ENCODE peak calls at places on chromosomes 16 and 17, in four cellular contexts. L is HCT116, X is lower leg skin, N is breast epithelium. V is an unnamed sample.

GRCh38 chr16:86657972-86658371 is 79.6 kb downstream of the FOXL1 start:
- DNase-seq in L (no peak), X (peak), N (no peak), V (no peak)

GRCh38 chr16:2251281-2252111 is at the start of gene ECI1:
- DNase-seq in L (peak), X (peak), N (peak), V (peak)

GRCh38 chr17:38550661-38551060 is 55.1 kb downstream of the SRCIN1 start:
- DNase-seq in L (no peak), X (no peak), N (peak), V (peak)

GRCh38 chr17:28147026-28147425 is 104.5 kb downstream of the NLK start:
- DNase-seq in L (no peak), X (no peak), N (no peak), V (no peak)

GRCh38 chr17:27282054-27282501 is 11.8 kb upstream of the WSB1 start:
- DNase-seq in L (no peak), X (no peak), N (no peak), V (no peak)

GRCh38 chr16:87806246-87806607 is 40.4 kb upstream of the KLHDC4 start:
- DNase-seq in L (peak), X (no peak), N (no peak), V (no peak)

GRCh38 chr17:32882734-32883133 is 5.8 kb upstream of the MYO1D start:
- DNase-seq in L (no peak), X (no peak), N (no peak), V (no peak)

GRCh38 chr17:1033503-1033902 is 36.6 kb downstream of the TIMM22 start:
- DNase-seq in L (no peak), X (no peak), N (no peak), V (no peak)

GRCh38 chr16:52611817-52612673 is 65.1 kb upstream of the TOX3 start:
- DNase-seq in L (no peak), X (no peak), N (no peak), V (no peak)

GRCh38 chr17:3750926-3751325 is 27.2 kb downstream of the HASPIN start:
- DNase-seq in L (no peak), X (no peak), N (no peak), V (no peak)

GRCh38 chr17:63698886-63699637 is 863 bp downstream of the LIMD2 start:
- DNase-seq in L (no peak), X (peak), N (no peak), V (no peak)

GRCh38 chr16:64657316-64658011 is 464.4 kb downstream of the CDH11 start:
- DNase-seq in L (no peak), X (no peak), N (no peak), V (no peak)

GRCh38 chr17:42577140-42577531 is 393 bp downstream of the PSMC3IP start:
- DNase-seq in L (no peak), X (no peak), N (no peak), V (peak)

GRCh38 chr17:31431098-31431794 is 39.8 kb downstream of the RAB11FIP4 start:
- DNase-seq in L (no peak), X (no peak), N (no peak), V (no peak)

GRCh38 chr16:88343276-88343791 is 39.4 kb upstream of the ZNF469 start:
- DNase-seq in L (no peak), X (no peak), N (no peak), V (no peak)

GRCh38 chr17:65208753-65209152 is 71.6 kb downstream of the RGS9 start:
- DNase-seq in L (no peak), X (no peak), N (no peak), V (no peak)

GRCh38 chr17:10626378-10626777 is 30.7 kb downstream of the MYH3 start:
- DNase-seq in L (no peak), X (no peak), N (no peak), V (no peak)

GRCh38 chr16:78629173-78629572 is 529.7 kb downstream of the WWOX start:
- DNase-seq in L (no peak), X (no peak), N (no peak), V (no peak)

GRCh38 chr17:45227101-45227591 is 5.5 kb downstream of the FMNL1 start:
- DNase-seq in L (no peak), X (peak), N (no peak), V (no peak)

GRCh38 chr16:88611220-88611821 is 27.1 kb upstream of the IL17C start:
- DNase-seq in L (no peak), X (no peak), N (no peak), V (no peak)

GRCh38 chr17:50331085-50331791 is 14.7 kb upstream of the XYLT2 start:
- DNase-seq in L (no peak), X (no peak), N (no peak), V (peak)

GRCh38 chr17:70144260-70144846 is 25.0 kb upstream of the KCNJ2 start:
- DNase-seq in L (peak), X (no peak), N (no peak), V (no peak)

GRCh38 chr17:34847939-34848338 is 113.3 kb downstream of the CCT6B start:
- DNase-seq in L (no peak), X (no peak), N (no peak), V (no peak)

GRCh38 chr17:50837286-50837979 is 2.0 kb downstream of the WFIKKN2 start:
- DNase-seq in L (no peak), X (peak), N (no peak), V (no peak)

GRCh38 chr17:37405955-37406634 is 541 bp downstream of the ACACA start:
- DNase-seq in L (no peak), X (no peak), N (no peak), V (no peak)

GRCh38 chr16:28915181-28915580 is 9.9 kb downstream of the RABEP2 start:
- DNase-seq in L (no peak), X (no peak), N (no peak), V (peak)

GRCh38 chr17:68378202-68379149 is 78.8 kb downstream of the WIPI1 start:
- DNase-seq in L (peak), X (peak), N (peak), V (peak)

GRCh38 chr17:16304832-16305231 is 48.4 kb downstream of the CENPV start:
- DNase-seq in L (no peak), X (no peak), N (no peak), V (no peak)

GRCh38 chr17:37187262-37187661 is 188.5 kb upstream of the C17orf78 start:
- DNase-seq in L (no peak), X (no peak), N (no peak), V (no peak)

GRCh38 chr16:58733248-58733670 is 857 bp downstream of the GOT2 start:
- DNase-seq in L (no peak), X (no peak), N (no peak), V (no peak)

GRCh38 chr16:85995591-85996461 is 96.9 kb downstream of the IRF8 start:
- DNase-seq in L (no peak), X (peak), N (no peak), V (no peak)

GRCh38 chr17:67434061-67434525 is 57.0 kb downstream of the PITPNC1 start:
- DNase-seq in L (no peak), X (peak), N (no peak), V (no peak)

GRCh38 chr17:36496018-36496789 is 9.7 kb downstream of the ZNHIT3 start:
- DNase-seq in L (no peak), X (peak), N (no peak), V (no peak)

GRCh38 chr16:869823-870641 is 69.5 kb upstream of the GNG13 start:
- DNase-seq in L (no peak), X (no peak), N (no peak), V (no peak)

DNA sequence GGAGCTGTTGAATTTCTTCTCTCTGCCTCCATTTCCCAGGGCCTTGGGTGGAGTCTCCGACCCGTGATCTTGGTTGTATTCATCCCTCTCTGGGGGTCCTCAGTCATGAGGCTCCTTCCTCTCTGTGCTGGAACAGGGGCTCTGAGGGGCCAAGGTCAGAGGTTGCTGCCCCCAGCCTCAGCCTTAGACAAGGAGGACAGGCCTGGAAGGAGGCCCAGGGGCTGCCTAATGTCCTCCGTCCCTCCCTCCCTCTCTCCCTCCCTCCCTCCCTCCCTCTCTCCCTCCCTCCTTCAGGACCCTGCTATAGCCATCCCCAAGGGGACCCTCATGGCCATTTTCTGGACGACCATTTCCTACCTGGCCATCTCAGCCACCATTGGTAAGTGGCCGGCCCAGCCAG is 12.8 kb downstream of the SLC12A3 start:
- DNase-seq in L (no peak), X (no peak), N (no peak), V (no peak)
- TF ChIP-seq POLR2A in L (no peak), X (no peak), N (no peak), V (no peak)

DNA sequence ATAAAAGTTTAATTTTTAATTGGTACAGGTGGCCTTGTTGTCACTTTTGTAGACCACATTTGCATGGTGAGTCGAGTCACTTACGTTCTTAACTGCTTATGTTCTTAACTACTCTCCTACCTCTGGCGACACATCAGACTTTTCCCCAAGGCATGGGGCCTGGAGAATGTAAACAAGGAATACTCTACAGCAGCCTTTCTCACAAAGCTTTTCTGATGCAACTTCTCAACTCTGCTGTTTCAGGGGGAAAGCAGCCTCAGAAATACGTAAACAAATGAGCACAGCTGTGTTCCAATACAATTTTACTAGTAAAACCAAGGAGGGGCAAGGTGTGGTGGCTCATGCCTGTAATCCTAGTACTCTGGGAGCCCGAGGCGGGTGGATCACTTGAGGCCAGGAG is 6.9 kb downstream of the KARS1 start:
- DNase-seq in L (no peak), X (no peak), N (no peak), V (no peak)
- TF ChIP-seq POLR2A in L (no peak), X (no peak), N (no peak), V (no peak)

DNA sequence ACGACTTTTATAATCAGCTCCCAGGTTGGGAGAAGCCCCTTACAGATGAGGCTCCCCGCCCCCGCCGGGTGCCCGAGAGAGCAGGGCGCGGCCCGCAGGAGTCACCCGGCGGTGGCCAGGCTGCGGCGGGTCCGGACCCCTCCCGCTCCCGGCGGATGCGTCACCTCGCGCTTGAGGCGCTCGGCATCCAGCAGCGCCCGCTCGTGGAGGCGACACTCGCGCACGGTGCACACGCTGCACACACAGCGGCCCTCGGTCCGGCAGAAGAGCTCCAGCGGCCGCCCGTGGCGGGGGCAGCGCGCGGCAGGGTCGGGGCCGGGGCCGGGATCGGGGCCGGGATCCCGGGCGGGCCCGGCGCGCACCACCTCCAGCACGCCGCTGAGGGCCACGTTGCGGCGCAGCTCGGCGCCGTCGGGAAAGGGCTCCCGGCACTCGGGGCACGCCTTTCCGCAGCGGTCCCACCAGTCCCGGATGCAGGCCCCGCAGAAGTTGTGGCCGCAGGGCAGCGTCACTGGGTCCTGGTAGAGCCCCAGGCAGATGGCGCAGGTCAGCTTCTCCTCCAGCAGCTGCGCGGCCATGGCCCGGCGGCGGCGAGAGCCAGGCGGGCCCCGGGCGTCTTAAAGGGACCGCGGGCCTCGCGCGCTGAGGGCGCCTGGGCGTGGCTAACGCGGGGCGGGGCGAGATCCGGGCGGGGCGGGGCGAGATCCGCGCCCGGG is at the start of gene TRIM65:
- DNase-seq in L (no peak), X (peak), N (peak), V (peak)
- TF ChIP-seq POLR2A in L (peak), X (no peak), N (no peak), V (peak)

GRCh38 chr16:3266873-3267537 is 10.6 kb upstream of the MEFV start:
- DNase-seq in L (peak), X (no peak), N (no peak), V (peak)
- TF ChIP-seq POLR2A in L (no peak), X (no peak), N (no peak), V (no peak)

GRCh38 chr17:81860756-81861568 is 627 bp upstream of the P4HB start:
- DNase-seq in L (peak), X (peak), N (peak), V (peak)
- TF ChIP-seq POLR2A in L (peak), X (no peak), N (peak), V (peak)

GRCh38 chr17:81254955-81255717 is 16.0 kb downstream of the NDUFAF8 start:
- DNase-seq in L (no peak), X (peak), N (peak), V (no peak)

GRCh38 chr17:81251091-81251942 is 12.2 kb downstream of the NDUFAF8 start:
- DNase-seq in L (no peak), X (no peak), N (no peak), V (no peak)

GRCh38 chr17:81251943-81252301 is 12.8 kb downstream of the NDUFAF8 start:
- DNase-seq in L (no peak), X (no peak), N (no peak), V (no peak)

GRCh38 chr17:81252336-81253329 is 13.5 kb downstream of the NDUFAF8 start:
- DNase-seq in L (no peak), X (no peak), N (no peak), V (no peak)

DNA sequence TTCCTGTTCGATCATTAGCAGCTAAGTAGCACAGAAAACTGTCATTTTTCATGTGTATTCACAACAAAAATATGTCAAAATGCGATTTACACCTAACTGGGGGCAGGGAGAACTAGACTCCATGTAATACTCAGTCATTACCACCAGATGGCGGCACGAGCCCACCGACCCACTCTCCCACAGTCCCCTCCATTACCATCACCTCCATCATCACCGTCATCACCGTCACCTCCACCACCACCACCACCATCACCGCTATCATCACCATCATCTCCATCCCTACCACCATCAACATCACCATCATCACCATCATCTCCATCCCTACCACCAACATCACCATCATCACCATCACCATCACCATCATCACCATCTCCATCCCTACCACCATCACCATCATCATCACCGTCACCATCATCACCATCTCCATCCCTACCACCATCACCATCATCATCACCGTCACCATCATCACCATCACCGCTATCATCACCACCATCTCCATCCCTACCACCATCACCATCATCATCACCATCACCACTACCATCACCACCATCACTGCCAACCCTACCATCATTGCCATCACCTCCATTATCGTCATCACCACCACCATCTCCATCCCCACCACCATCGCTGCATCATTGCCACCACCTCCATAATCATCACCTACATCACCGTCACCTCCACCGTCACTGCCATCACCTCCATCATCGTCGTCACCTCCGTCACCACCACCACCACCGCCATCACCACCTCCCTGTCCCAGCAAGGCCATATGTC is 14.4 kb downstream of the NDUFAF8 start:
- DNase-seq in L (no peak), X (no peak), N (no peak), V (no peak)
- TF ChIP-seq POLR2A in L (no peak), X (no peak), N (no peak), V (no peak)

DNA sequence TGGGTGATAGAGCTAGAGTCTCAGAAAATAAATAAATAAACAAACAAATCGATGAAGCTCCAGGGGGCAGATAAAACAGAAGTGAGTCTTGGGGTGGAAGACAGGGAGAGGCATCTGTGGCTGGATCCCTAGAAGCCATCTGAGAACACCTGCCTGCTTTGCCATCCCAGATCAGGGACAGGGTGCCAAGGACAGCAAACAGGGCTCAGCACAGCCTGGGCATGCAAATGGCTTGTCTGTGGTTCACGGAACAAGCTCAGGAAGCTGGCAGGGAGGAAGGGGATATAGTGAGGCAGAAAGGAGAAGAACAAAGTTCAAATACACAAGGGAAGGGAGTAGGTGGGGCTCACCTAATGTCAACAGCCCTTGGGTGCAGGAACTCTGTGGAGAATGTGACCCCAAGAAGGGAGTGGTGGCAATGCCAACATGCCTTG is 27.5 kb downstream of the TRIM25 start:
- DNase-seq in L (no peak), X (peak), N (no peak), V (no peak)
- TF ChIP-seq POLR2A in L (no peak), X (no peak), N (no peak), V (no peak)

DNA sequence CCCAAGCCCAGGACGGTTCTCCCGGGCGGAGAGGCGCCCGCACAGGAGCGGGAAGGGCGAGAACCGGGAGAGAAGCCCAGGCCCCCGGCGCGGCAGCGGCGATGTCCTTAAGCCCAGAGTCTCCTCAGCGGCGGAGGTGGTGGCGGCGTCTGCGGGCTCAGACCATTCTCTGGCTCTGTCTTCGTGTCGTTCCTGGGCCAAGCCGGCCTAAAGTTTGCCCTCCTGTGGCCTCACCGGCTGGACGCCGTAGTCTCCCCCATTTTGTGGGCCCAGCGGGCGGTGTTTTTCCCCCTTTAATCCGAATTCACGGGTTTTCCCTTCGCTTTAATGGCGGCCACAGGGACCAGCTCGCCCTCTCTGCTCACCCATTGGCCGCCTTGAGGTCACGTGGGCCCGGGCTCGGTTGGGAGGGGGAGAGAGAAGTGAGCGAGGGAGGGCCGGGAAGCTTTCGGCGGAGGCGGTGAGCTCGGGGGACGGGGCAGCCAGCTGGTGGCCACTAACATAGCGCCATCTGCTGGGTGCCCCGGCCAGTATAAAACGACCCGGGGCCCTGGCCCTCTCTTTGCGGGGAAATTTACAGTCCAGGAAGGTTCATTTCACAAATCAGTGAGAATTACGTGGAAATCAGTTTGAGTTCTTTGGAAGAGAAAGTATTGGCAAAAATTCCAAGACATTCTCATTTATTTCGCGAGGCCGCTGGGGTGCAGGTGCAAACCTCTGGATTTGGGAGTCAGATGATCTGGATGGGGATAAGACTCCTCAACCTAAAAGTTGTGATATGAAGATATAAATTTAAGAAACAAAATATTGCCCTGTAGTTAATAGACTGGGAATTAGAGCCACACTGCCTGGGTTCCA is 762 bp upstream of the MED13 start:
- DNase-seq in L (peak), X (peak), N (peak), V (peak)
- TF ChIP-seq POLR2A in L (peak), X (no peak), N (peak), V (peak)

GRCh38 chr17:78174332-78174869 is 6.0 kb downstream of the SYNGR2 start:
- DNase-seq in L (no peak), X (peak), N (peak), V (no peak)

GRCh38 chr17:78172284-78173024 is 4.1 kb downstream of the SYNGR2 start:
- DNase-seq in L (no peak), X (peak), N (no peak), V (no peak)

GRCh38 chr17:78173025-78173715 is 4.8 kb downstream of the SYNGR2 start:
- DNase-seq in L (no peak), X (no peak), N (no peak), V (no peak)

GRCh38 chr17:78168906-78169793 is 769 bp downstream of the SYNGR2 start:
- DNase-seq in L (peak), X (no peak), N (no peak), V (peak)

GRCh38 chr17:78170692-78171590 is 2.6 kb downstream of the SYNGR2 start:
- DNase-seq in L (no peak), X (no peak), N (no peak), V (no peak)
- TF ChIP-seq POLR2A in L (no peak), X (no peak), N (no peak), V (no peak)